ENCODE peak calls at places on chromosomes 13 and 19, in six cellular contexts. H is endothelial cell, W is uterus, S is GM06990, R is neural progenitor cell, Y is omental fat pad. D is an unnamed sample.

GRCh38 chr19:14400913-14401312 is 18.2 kb downstream of the DDX39A start:
- DNase-seq in H (no peak), W (no peak), Y (no peak), S (no peak), R (no peak), D (peak)

GRCh38 chr13:48542581-48543341 is 9.9 kb upstream of the RCBTB2 start:
- DNase-seq in S (peak), W (peak), H (peak), Y (no peak), R (peak), D (no peak)

GRCh38 chr13:48976677-48977625 is 1.2 kb downstream of the FNDC3A start:
- DNase-seq in W (no peak), Y (no peak), S (no peak), R (no peak), H (no peak), D (no peak)

GRCh38 chr13:19605161-19605955 is 28.1 kb upstream of the MPHOSPH8 start:
- DNase-seq in Y (no peak), H (no peak), S (no peak), R (no peak), W (no peak), D (no peak)

GRCh38 chr19:50837300-50837699 is 3.9 kb upstream of the KLK15 start:
- DNase-seq in W (no peak), H (no peak), Y (no peak), R (no peak), S (no peak), D (no peak)

GRCh38 chr13:32976046-32976781 is 40.0 kb upstream of the KL start:
- DNase-seq in W (no peak), S (no peak), R (no peak), Y (no peak), H (no peak), D (no peak)

GRCh38 chr13:33441015-33441414 is 155.5 kb upstream of the STARD13 start:
- DNase-seq in W (no peak), H (peak), Y (no peak), S (no peak), R (peak), D (no peak)

GRCh38 chr13:97911311-97912138 is 42.0 kb upstream of the IPO5 start:
- DNase-seq in S (no peak), Y (no peak), W (no peak), R (peak), H (peak), D (peak)

GRCh38 chr19:21604351-21604926 is 99.0 kb downstream of the ZNF429 start:
- DNase-seq in H (no peak), Y (no peak), R (peak), S (no peak), W (no peak), D (no peak)

GRCh38 chr13:98458431-98458830 is 118.5 kb downstream of the STK24 start:
- DNase-seq in R (no peak), S (no peak), H (no peak), W (no peak), Y (no peak), D (no peak)

GRCh38 chr13:106619688-106620555 is 52.0 kb upstream of the ARGLU1 start:
- DNase-seq in S (peak), W (no peak), R (peak), H (peak), Y (no peak), D (peak)

GRCh38 chr19:43779147-43779819 is 1.5 kb downstream of the KCNN4 start:
- DNase-seq in R (no peak), W (no peak), H (no peak), S (no peak), Y (no peak), D (peak)

GRCh38 chr19:4693471-4694121 is 23.5 kb upstream of the MYDGF start:
- DNase-seq in R (no peak), W (no peak), S (no peak), Y (no peak), H (no peak), D (no peak)

GRCh38 chr19:38676023-38676877 is 28.8 kb downstream of the ACTN4 start:
- DNase-seq in Y (no peak), S (no peak), R (no peak), H (no peak), W (no peak), D (no peak)

GRCh38 chr19:1000095-1000494 is at the start of gene GRIN3B:
- DNase-seq in W (peak), S (no peak), H (peak), R (peak), Y (no peak), D (peak)
- TF ChIP-seq CTCF in W (peak), S (peak), H (peak), R (peak), Y (no peak), D (peak)

GRCh38 chr19:11597202-11598102 is at the start of gene ZNF627:
- DNase-seq in R (peak), W (peak), S (peak), Y (peak), H (peak), D (peak)
- TF ChIP-seq CTCF in R (peak), W (no peak), S (peak), Y (no peak), H (no peak), D (peak)

GRCh38 chr13:94548382-94549240 is 47.3 kb downstream of the TGDS start:
- DNase-seq in S (no peak), W (peak), Y (peak), H (peak), R (peak), D (peak)
- TF ChIP-seq CTCF in S (peak), W (peak), Y (no peak), H (no peak), R (peak), D (peak)

GRCh38 chr19:46520616-46521015 is 24.9 kb upstream of the PNMA8B start:
- DNase-seq in H (no peak), W (no peak), Y (no peak), S (no peak), R (peak), D (no peak)
- TF ChIP-seq CTCF in H (no peak), W (no peak), Y (no peak), S (no peak), R (no peak), D (no peak)

GRCh38 chr13:51249767-51250741 is 27.9 kb downstream of the FAM124A start:
- DNase-seq in Y (no peak), W (no peak), S (no peak), R (no peak), H (no peak), D (peak)
- TF ChIP-seq CTCF in Y (no peak), W (no peak), S (peak), R (peak), H (peak), D (peak)

GRCh38 chr19:34237283-34237682 is 17.1 kb upstream of the GARRE1 start:
- DNase-seq in S (no peak), Y (no peak), H (no peak), W (no peak), R (no peak), D (no peak)

GRCh38 chr19:34243876-34244578 is 10.3 kb upstream of the GARRE1 start:
- DNase-seq in R (no peak), Y (no peak), W (no peak), H (no peak), S (no peak), D (no peak)

GRCh38 chr19:34244611-34245299 is 9.6 kb upstream of the GARRE1 start:
- DNase-seq in Y (no peak), W (no peak), R (no peak), S (no peak), H (no peak), D (no peak)

GRCh38 chr19:34237939-34238338 is 16.4 kb upstream of the GARRE1 start:
- DNase-seq in W (no peak), S (no peak), H (no peak), R (no peak), Y (no peak), D (no peak)

GRCh38 chr19:34241513-34242337 is 12.6 kb upstream of the GARRE1 start:
- DNase-seq in S (peak), H (peak), W (no peak), R (peak), Y (no peak), D (no peak)
- TF ChIP-seq CTCF in S (peak), H (peak), W (no peak), R (peak), Y (no peak), D (peak)

GRCh38 chr19:35088514-35088913 is 27.1 kb upstream of the FXYD3 start:
- DNase-seq in W (no peak), S (no peak), R (no peak), H (no peak), Y (no peak), D (no peak)
- TF ChIP-seq CTCF in W (no peak), S (no peak), R (no peak), H (no peak), Y (no peak), D (no peak)

DNA sequence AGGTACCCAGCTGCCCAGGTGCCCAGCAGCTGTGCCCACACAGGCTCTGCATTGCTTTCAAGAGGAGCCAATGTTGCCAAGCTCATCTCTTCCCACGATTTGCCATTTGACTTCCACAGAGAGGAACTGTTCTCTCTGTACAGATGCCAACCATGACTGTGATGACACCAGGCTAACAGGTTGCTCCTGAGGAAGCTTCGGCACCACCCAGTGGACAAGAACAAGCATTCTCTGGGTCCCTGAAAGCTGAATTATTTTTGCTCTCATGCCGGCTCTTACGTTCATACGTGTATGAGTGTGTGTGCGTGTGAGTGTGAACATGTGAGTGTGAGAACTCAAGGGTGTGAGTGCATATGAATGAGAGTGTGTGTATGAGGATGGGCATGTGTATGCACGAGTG is 535.2 kb downstream of the LIG4 start:
- DNase-seq in S (no peak), W (no peak), R (no peak), H (no peak), Y (no peak), D (no peak)
- TF ChIP-seq CTCF in S (no peak), W (no peak), R (peak), H (no peak), Y (no peak), D (no peak)